ENCODE peak calls at places on chromosome 20, in six cellular contexts. R is uterus, O is H1, V is breast epithelium, W is right lobe of liver, A is Peyer's patch. G is an unnamed sample. For H3K36me3, the result is how much of the 10 kb centered on the place peaks cover.

GRCh38 chr20:13183005-13183404 is 38.1 kb upstream of the ISM1 start:
- DNase-seq in O (no peak), A (no peak), R (no peak), V (no peak), W (no peak), G (no peak)

GRCh38 chr20:49794336-49795124 is 18.1 kb upstream of the SLC9A8 start:
- DNase-seq in R (no peak), W (peak), V (no peak), O (no peak), A (no peak), G (no peak)

GRCh38 chr20:13307562-13308163 is 86.6 kb downstream of the ISM1 start:
- DNase-seq in O (no peak), V (no peak), A (no peak), W (no peak), R (no peak), G (no peak)

GRCh38 chr20:36820073-36820472 is 46.5 kb upstream of the DSN1 start:
- DNase-seq in O (no peak), W (no peak), A (no peak), R (no peak), V (no peak), G (no peak)

GRCh38 chr20:49595346-49595745 is 27.4 kb upstream of the PTGIS start:
- DNase-seq in R (no peak), W (no peak), O (no peak), V (no peak), A (no peak), G (no peak)

GRCh38 chr20:10519361-10520048 is 84.4 kb downstream of the SLX4IP start:
- DNase-seq in W (no peak), R (no peak), A (no peak), V (no peak), O (no peak), G (no peak)

GRCh38 chr20:11246251-11246775 is 572.5 kb upstream of the JAG1 start:
- DNase-seq in A (no peak), O (no peak), R (no peak), V (no peak), W (no peak), G (no peak)

GRCh38 chr20:17570347-17571152 is 675 bp downstream of the DSTN start:
- DNase-seq in R (peak), W (no peak), O (no peak), A (peak), V (peak), G (peak)

GRCh38 chr20:22408521-22409402 is 175.6 kb downstream of the FOXA2 start:
- DNase-seq in A (no peak), R (no peak), V (no peak), W (no peak), O (no peak), G (no peak)

GRCh38 chr20:58086763-58087566 is 141.5 kb downstream of the ANKRD60 start:
- DNase-seq in O (no peak), V (no peak), A (no peak), R (no peak), W (no peak), G (no peak)

GRCh38 chr20:58721951-58722371 is 29.4 kb downstream of the NPEPL1 start:
- DNase-seq in A (peak), W (peak), V (peak), R (peak), O (no peak), G (peak)

GRCh38 chr20:34060970-34061369 is 51.1 kb downstream of the EIF2S2 start:
- DNase-seq in A (no peak), R (no peak), O (no peak), V (no peak), W (no peak), G (no peak)

GRCh38 chr20:34064286-34064685 is 47.8 kb downstream of the EIF2S2 start:
- DNase-seq in A (no peak), R (no peak), O (no peak), W (no peak), V (no peak), G (no peak)

GRCh38 chr20:34062651-34063482 is 49.2 kb downstream of the EIF2S2 start:
- DNase-seq in A (no peak), R (no peak), O (no peak), V (no peak), W (no peak), G (no peak)

GRCh38 chr20:34058831-34059230 is 53.2 kb downstream of the EIF2S2 start:
- DNase-seq in W (no peak), A (no peak), R (no peak), O (no peak), V (no peak), G (no peak)

GRCh38 chr20:34061695-34062094 is 50.3 kb downstream of the EIF2S2 start:
- DNase-seq in O (no peak), V (no peak), W (no peak), R (no peak), A (no peak), G (no peak)
- TF ChIP-seq POLR2A in O (no peak), V (no peak), W (no peak), R (no peak), A (no peak), G (no peak)

GRCh38 chr20:50802289-50802688 is 7.4 kb downstream of the BCAS4 start:
- DNase-seq in V (no peak), W (no peak), O (no peak), A (no peak), R (no peak), G (no peak)

GRCh38 chr20:50801747-50802125 is 6.9 kb downstream of the BCAS4 start:
- DNase-seq in R (no peak), O (no peak), W (no peak), A (no peak), V (no peak), G (no peak)

GRCh38 chr20:50804453-50805348 is 9.8 kb downstream of the BCAS4 start:
- DNase-seq in O (no peak), A (peak), W (no peak), V (no peak), R (no peak), G (no peak)

GRCh38 chr20:50806126-50806768 is 11.4 kb downstream of the BCAS4 start:
- DNase-seq in V (no peak), O (no peak), R (no peak), A (no peak), W (no peak), G (no peak)

DNA sequence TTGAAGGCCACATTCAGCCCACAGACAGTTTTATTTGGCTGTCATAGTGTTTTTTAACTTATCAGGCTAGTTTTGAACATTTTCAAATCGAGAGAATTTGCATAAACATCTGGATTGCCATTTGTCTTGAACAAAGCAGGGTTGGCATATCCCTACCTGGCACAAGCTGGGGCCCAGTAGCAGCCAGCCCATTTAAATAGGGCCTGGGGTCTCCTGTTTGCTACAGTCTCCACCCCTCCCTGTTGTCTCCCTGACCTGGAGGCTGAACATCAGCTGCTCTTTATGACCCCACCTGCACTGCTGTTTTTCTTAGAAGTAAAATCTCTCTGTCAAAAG is 10.5 kb downstream of the BCAS4 start:
- DNase-seq in R (no peak), A (no peak), W (no peak), V (no peak), O (no peak), G (no peak)
- H3K36me3 ChIP-seq in R (under half), A (under half), W (under half), V (under half), O (under half), G (under half)

GRCh38 chr20:32360333-32360634 is 2.2 kb downstream of the ASXL1 start:
- DNase-seq in A (no peak), V (no peak), W (no peak), R (no peak), O (no peak), G (no peak)
- H3K4me3 ChIP-seq in A (no peak), V (peak), W (peak), R (peak), O (no peak), G (peak)

DNA sequence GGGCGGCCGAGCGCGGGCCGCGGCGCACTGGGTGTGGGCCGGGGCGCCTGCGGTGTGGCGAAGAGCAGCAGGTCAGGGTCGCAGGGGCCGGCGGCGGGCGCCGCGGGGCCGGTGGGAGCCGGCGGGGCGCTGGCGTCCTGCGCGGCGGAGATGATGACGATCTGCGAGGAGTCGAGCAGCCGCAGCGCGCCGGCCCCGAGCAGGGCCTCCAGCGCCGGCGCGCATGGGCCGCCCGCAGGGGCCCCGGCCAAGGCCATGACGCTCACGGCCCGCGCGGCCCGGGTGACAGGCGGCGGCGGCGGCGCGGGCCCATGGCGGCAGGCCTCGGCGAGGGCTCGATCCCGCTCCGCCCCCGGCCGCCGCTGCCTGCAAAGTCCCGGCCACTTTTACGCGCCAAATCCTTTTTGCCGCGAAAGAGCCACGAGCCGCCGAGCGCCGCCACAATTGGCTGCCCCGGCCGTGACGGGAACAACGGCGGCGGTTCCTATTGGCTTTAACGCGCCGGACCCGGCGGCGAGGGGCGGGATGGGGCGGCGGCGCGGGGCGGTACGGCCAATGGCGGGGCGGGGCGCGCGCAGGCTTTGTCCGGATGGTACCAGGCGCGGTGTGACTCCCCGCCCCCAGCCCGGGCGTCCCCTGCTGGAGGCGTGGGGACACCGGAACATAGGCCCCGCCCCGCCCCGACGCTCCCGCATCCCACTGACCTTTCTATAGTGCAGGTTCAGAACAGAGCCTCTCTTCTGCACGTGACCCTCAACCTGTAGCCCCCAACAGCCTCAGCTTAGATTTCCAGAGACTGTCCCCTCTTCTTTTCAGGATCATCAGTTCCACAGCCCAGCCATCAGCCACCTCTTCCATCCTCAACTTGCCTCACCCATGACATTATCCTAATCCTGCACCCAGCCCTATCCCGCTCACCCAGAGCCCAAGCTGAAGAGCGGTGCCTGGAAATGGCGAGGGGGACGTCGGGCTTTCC is at the start of gene E2F1:
- DNase-seq in O (no peak), A (peak), V (peak), R (peak), W (peak), G (peak)
- TF ChIP-seq POLR2A in O (peak), A (no peak), V (no peak), R (no peak), W (peak), G (peak)

GRCh38 chr20:47672886-47673670 is 112.2 kb downstream of the SULF2 start:
- DNase-seq in O (no peak), R (no peak), V (no peak), W (no peak), A (no peak), G (no peak)
- H3K36me3 ChIP-seq in O (under half), R (under half), V (under half), W (under half), A (under half), G (under half)